ENCODE peak calls at places on chromosomes 5 and 9, in four cellular contexts. One of them, this sample, is unnamed.

GRCh38 chr5:99721487-99721886 is 792.7 kb upstream of the CHD1 start:
- DNase-seq in Right ventricle myocardium superior: no peak
- DNase-seq in stimulated activated CD8-positive, alpha-beta memory T cell treated with anti-CD3 and anti-CD28 coated beads, Interleukin-2, amount 100 ng/mL, for 48 hours: no peak
- DNase-seq in foreskin fibroblast: no peak
- DNase-seq in this sample: peak; percentile 78

GRCh38 chr5:119333421-119333851 is 22.4 kb upstream of the TNFAIP8 start:
- DNase-seq in Right ventricle myocardium superior: no peak
- DNase-seq in stimulated activated CD8-positive, alpha-beta memory T cell treated with anti-CD3 and anti-CD28 coated beads, Interleukin-2, amount 100 ng/mL, for 48 hours: no peak
- DNase-seq in foreskin fibroblast: no peak
- DNase-seq in this sample: no peak

GRCh38 chr9:126147186-126147585 is 179.4 kb upstream of the MVB12B start:
- DNase-seq in Right ventricle myocardium superior: no peak
- DNase-seq in stimulated activated CD8-positive, alpha-beta memory T cell treated with anti-CD3 and anti-CD28 coated beads, Interleukin-2, amount 100 ng/mL, for 48 hours: no peak
- DNase-seq in foreskin fibroblast: no peak
- DNase-seq in this sample: no peak

GRCh38 chr5:157690690-157691433 is 19.5 kb downstream of the C5orf52 start:
- DNase-seq in Right ventricle myocardium superior: no peak
- DNase-seq in stimulated activated CD8-positive, alpha-beta memory T cell treated with anti-CD3 and anti-CD28 coated beads, Interleukin-2, amount 100 ng/mL, for 48 hours: no peak
- DNase-seq in foreskin fibroblast: no peak
- DNase-seq in this sample: no peak

GRCh38 chr5:123844873-123845272 is 332.9 kb downstream of the CSNK1G3 start:
- DNase-seq in Right ventricle myocardium superior: no peak
- DNase-seq in stimulated activated CD8-positive, alpha-beta memory T cell treated with anti-CD3 and anti-CD28 coated beads, Interleukin-2, amount 100 ng/mL, for 48 hours: no peak
- DNase-seq in foreskin fibroblast: no peak
- DNase-seq in this sample: no peak

GRCh38 chr9:84300271-84300670 is 40.3 kb downstream of the SLC28A3 start:
- DNase-seq in Right ventricle myocardium superior: no peak
- DNase-seq in stimulated activated CD8-positive, alpha-beta memory T cell treated with anti-CD3 and anti-CD28 coated beads, Interleukin-2, amount 100 ng/mL, for 48 hours: no peak
- DNase-seq in foreskin fibroblast: peak; percentile 68
- DNase-seq in this sample: no peak

GRCh38 chr5:144150996-144151395 is 19.5 kb downstream of the YIPF5 start:
- DNase-seq in Right ventricle myocardium superior: no peak
- DNase-seq in stimulated activated CD8-positive, alpha-beta memory T cell treated with anti-CD3 and anti-CD28 coated beads, Interleukin-2, amount 100 ng/mL, for 48 hours: no peak
- DNase-seq in foreskin fibroblast: no peak
- DNase-seq in this sample: no peak

GRCh38 chr5:28104080-28104479 is 1065.7 kb upstream of the CDH9 start:
- DNase-seq in Right ventricle myocardium superior: no peak
- DNase-seq in stimulated activated CD8-positive, alpha-beta memory T cell treated with anti-CD3 and anti-CD28 coated beads, Interleukin-2, amount 100 ng/mL, for 48 hours: no peak
- DNase-seq in foreskin fibroblast: no peak
- DNase-seq in this sample: no peak

GRCh38 chr5:14167211-14167845 is 24.2 kb downstream of the TRIO start:
- DNase-seq in Right ventricle myocardium superior: no peak
- DNase-seq in stimulated activated CD8-positive, alpha-beta memory T cell treated with anti-CD3 and anti-CD28 coated beads, Interleukin-2, amount 100 ng/mL, for 48 hours: no peak
- DNase-seq in foreskin fibroblast: peak; percentile 48
- DNase-seq in this sample: no peak

GRCh38 chr9:23826120-23826629 is at the start of gene ELAVL2:
- DNase-seq in Right ventricle myocardium superior: peak; percentile 89
- DNase-seq in stimulated activated CD8-positive, alpha-beta memory T cell treated with anti-CD3 and anti-CD28 coated beads, Interleukin-2, amount 100 ng/mL, for 48 hours: no peak
- DNase-seq in foreskin fibroblast: peak; percentile 66
- DNase-seq in this sample: no peak